ENCODE peak calls at places on chromosomes 12 and 14, in eight cellular contexts. A is neuronal stem cell; N is NCI-H1417; X is body of pancreas; H is left ventricle myocardium inferior; L is brain microvascular endothelial cell; R is CD8-positive, alpha-beta T cell; V is lung. K is an unnamed sample.
A peak's percentile ranks its signal among the peaks of the same experiment; 100 is the strongest.

GRCh38 chr12:25433581-25434325 is 119.3 kb downstream of the LMNTD1 start:
- DNase-seq in V (no peak), A (no peak), H (no peak), N (no peak), R (no peak), X (no peak), L (peak; percentile 29), K (no peak)

GRCh38 chr14:31362746-31363145 is 57.6 kb downstream of the HEATR5A start:
- DNase-seq in R (no peak), N (no peak), A (no peak), X (no peak), H (no peak), V (no peak), L (no peak), K (no peak)

GRCh38 chr12:105279460-105280056 is 43.6 kb upstream of the APPL2 start:
- DNase-seq in N (peak; percentile 19), H (no peak), L (peak; percentile 21), A (peak; percentile 9), X (peak; percentile 38), V (no peak), R (peak; percentile 1), K (no peak)

GRCh38 chr14:61219673-61220072 is 61.5 kb downstream of the TMEM30B start:
- DNase-seq in X (no peak), N (no peak), R (no peak), A (no peak), L (peak; percentile 9), H (no peak), V (no peak), K (no peak)

GRCh38 chr14:104993306-104993705 is 7.7 kb downstream of the CLBA1 start:
- DNase-seq in X (no peak), V (no peak), L (no peak), A (no peak), R (no peak), H (no peak), N (no peak), K (no peak)

GRCh38 chr12:39406257-39406656 is 36.7 kb downstream of the KIF21A start:
- DNase-seq in H (no peak), R (no peak), N (no peak), V (no peak), X (no peak), A (no peak), L (no peak), K (no peak)

GRCh38 chr14:86221755-86222154 is 691.8 kb downstream of the FLRT2 start:
- DNase-seq in X (no peak), H (no peak), N (no peak), R (no peak), V (no peak), A (no peak), L (no peak), K (no peak)

GRCh38 chr14:49589387-49589786 is 3.2 kb upstream of the RPS29 start:
- DNase-seq in R (no peak), N (no peak), V (no peak), H (no peak), A (no peak), L (no peak), X (no peak), K (no peak)

GRCh38 chr12:13947237-13947945 is 34.0 kb downstream of the GRIN2B start:
- DNase-seq in L (no peak), N (no peak), A (no peak), X (no peak), V (no peak), R (no peak), H (no peak), K (no peak)

GRCh38 chr14:60094306-60094897 is 2.7 kb downstream of the PCNX4 start:
- DNase-seq in A (no peak), L (peak; percentile 80), V (no peak), X (no peak), H (no peak), N (no peak), R (no peak), K (no peak)

GRCh38 chr12:40158592-40159111 is 52.8 kb upstream of the SLC2A13 start:
- DNase-seq in N (peak; percentile 72), R (no peak), A (no peak), V (peak; percentile 40), X (no peak), H (no peak), L (no peak), K (no peak)

GRCh38 chr14:51533160-51533559 is 118.5 kb upstream of the FRMD6 start:
- DNase-seq in N (no peak), X (no peak), H (no peak), A (no peak), L (no peak), V (no peak), R (no peak), K (no peak)

GRCh38 chr12:6829532-6830220 is 1.5 kb downstream of the P3H3 start:
- DNase-seq in R (no peak), V (no peak), A (no peak), L (peak; percentile 28), H (no peak), X (no peak), N (no peak), K (no peak)

GRCh38 chr14:91140672-91141071 is 26.8 kb downstream of the DGLUCY start:
- DNase-seq in V (no peak), H (no peak), R (no peak), L (peak; percentile 8), N (peak; percentile 19), X (no peak), A (peak; percentile 15), K (no peak)

GRCh38 chr14:22554706-22555572 is 34.1 kb downstream of the DAD1 start:
- DNase-seq in R (no peak), H (no peak), L (no peak), A (no peak), N (no peak), V (no peak), X (no peak), K (no peak)

GRCh38 chr14:86296173-86296572 is 766.2 kb downstream of the FLRT2 start:
- DNase-seq in L (no peak), R (no peak), N (peak; percentile 80), A (no peak), V (no peak), X (no peak), H (no peak), K (no peak)

GRCh38 chr12:1815108-1815507 is 5.3 kb upstream of the LRTM2 start:
- DNase-seq in L (no peak), R (no peak), N (no peak), A (no peak), X (no peak), H (no peak), V (no peak), K (no peak)

K was measured in aorta.